ENCODE peak calls at places on chromosomes 16 and 17, in nine cellular contexts. L is NCI-H1105; F is mucosa of gallbladder; M is OCI-M1; W is activated CD4-positive, alpha-beta T cell treated with anti-CD3 and anti-CD28 coated beads, Interleukin-2, amount 10 ng/mL, durations not matched to agents 7 days and 5 days; R is ACHN; P is stimulated activated CD4-positive, alpha-beta T cell treated with anti-CD3 and anti-CD28 coated beads, TNF-alpha, amount 100 ng/mL, for 4 hours; T is CD8-positive, alpha-beta T cell; Y is T-helper 2 cell. V is an unnamed sample.

GRCh38 chr17:82668631-82669099 is 20.4 kb upstream of the WDR45B start:
- DNase-seq in L (no peak), F (peak), M (peak), W (peak), R (peak), P (no peak), T (no peak), Y (no peak), V (peak)

GRCh38 chr16:75065149-75065807 is 51.3 kb downstream of the LDHD start:
- DNase-seq in L (no peak), F (no peak), M (peak), W (peak), R (no peak), P (no peak), T (peak), Y (no peak), V (peak)

GRCh38 chr17:78995022-78995760 is 14.4 kb downstream of the CANT1 start:
- DNase-seq in L (no peak), F (no peak), M (no peak), W (no peak), R (no peak), P (no peak), T (no peak), Y (no peak), V (no peak)

GRCh38 chr17:40561871-40562611 is 3.2 kb downstream of the CCR7 start:
- DNase-seq in L (no peak), F (no peak), M (peak), W (peak), R (no peak), P (no peak), T (peak), Y (peak), V (peak)

GRCh38 chr16:81560979-81561657 is 116.5 kb downstream of the CMIP start:
- DNase-seq in L (no peak), F (no peak), M (no peak), W (no peak), R (peak), P (no peak), T (no peak), Y (no peak), V (no peak)

GRCh38 chr16:80375513-80375912 is 165.3 kb upstream of the DYNLRB2 start:
- DNase-seq in L (no peak), F (no peak), M (no peak), W (no peak), R (no peak), P (no peak), T (no peak), Y (no peak), V (no peak)

GRCh38 chr16:19599968-19600716 is 44.6 kb downstream of the VPS35L start:
- DNase-seq in L (no peak), F (no peak), M (no peak), W (no peak), R (no peak), P (no peak), T (no peak), Y (no peak), V (no peak)

GRCh38 chr16:48617711-48618148 is 7.8 kb upstream of the N4BP1 start:
- DNase-seq in L (peak), F (no peak), M (no peak), W (no peak), R (no peak), P (no peak), T (no peak), Y (no peak), V (no peak)